ENCODE peak calls at places on chromosome 11, in four cellular contexts. G is mesendoderm, E is IMR-90, O is neuronal stem cell. Q is an unnamed sample.
A peak's percentile ranks its signal among the peaks of the same experiment; 100 is the strongest.

GRCh38 chr11:83087035-83087434 is 15.3 kb upstream of the RAB30 start:
- DNase-seq in O (no peak), E (no peak), G (no peak), Q (no peak)

GRCh38 chr11:95065336-95065735 is 1.4 kb upstream of the SRSF8 start:
- DNase-seq in O (no peak), G (no peak), E (no peak), Q (no peak)

GRCh38 chr11:93737904-93738612 is 3.2 kb downstream of the TAF1D start:
- DNase-seq in G (no peak), O (no peak), E (peak; percentile 18), Q (no peak)

GRCh38 chr11:85903406-85903805 is 48.2 kb downstream of the CCDC83 start:
- DNase-seq in O (no peak), G (peak; percentile 61), E (no peak), Q (no peak)

GRCh38 chr11:96338910-96339703 is 3.9 kb downstream of the MAML2 start:
- DNase-seq in E (peak; percentile 84), O (no peak), G (peak; percentile 52), Q (peak; percentile 36)

GRCh38 chr11:76602431-76602861 is 68.1 kb downstream of the LRRC32 start:
- DNase-seq in G (no peak), O (no peak), E (peak; percentile 53), Q (no peak)

GRCh38 chr11:59263225-59263894 is 50.6 kb upstream of the MPEG1 start:
- DNase-seq in E (no peak), O (peak; percentile 26), G (peak; percentile 64), Q (peak; percentile 79)

GRCh38 chr11:128739589-128739988 is 45.7 kb downstream of the FLI1 start:
- DNase-seq in O (no peak), G (no peak), E (no peak), Q (no peak)

GRCh38 chr11:73274722-73275380 is 2.7 kb downstream of the P2RY6 start:
- DNase-seq in E (no peak), O (no peak), G (no peak), Q (peak; percentile 19)

GRCh38 chr11:75654314-75654713 is 14.5 kb downstream of the MAP6 start:
- DNase-seq in E (peak; percentile 84), O (no peak), G (no peak), Q (no peak)

DNA sequence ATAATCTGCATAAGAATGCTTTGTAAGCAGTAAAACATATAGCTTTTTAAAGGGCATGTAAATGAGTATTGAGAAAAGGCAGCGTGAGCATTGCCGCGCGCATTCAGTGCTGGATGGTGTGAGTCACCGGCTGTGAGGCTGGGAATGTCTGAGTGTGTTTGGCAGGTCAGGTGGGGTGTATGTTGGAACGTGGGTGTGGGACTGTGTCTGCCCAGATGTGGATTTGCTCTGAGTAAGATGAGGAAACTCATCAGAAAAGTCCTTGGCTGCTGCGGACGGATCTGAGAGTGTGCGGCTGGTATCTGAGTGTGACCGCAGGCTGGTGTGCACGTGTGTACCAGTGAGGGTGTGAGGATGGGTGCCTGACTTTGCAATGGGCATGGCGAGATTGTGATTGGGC is 66.2 kb upstream of the NECTIN1 start:
- DNase-seq in E (peak; percentile 77), O (no peak), G (peak; percentile 62), Q (no peak)
- H2AK5ac ChIP-seq in E (no peak overlapping the region), O (no peak overlapping the region), G (peak overlapping the region; percentile 40), Q (no peak overlapping the region)

DNA sequence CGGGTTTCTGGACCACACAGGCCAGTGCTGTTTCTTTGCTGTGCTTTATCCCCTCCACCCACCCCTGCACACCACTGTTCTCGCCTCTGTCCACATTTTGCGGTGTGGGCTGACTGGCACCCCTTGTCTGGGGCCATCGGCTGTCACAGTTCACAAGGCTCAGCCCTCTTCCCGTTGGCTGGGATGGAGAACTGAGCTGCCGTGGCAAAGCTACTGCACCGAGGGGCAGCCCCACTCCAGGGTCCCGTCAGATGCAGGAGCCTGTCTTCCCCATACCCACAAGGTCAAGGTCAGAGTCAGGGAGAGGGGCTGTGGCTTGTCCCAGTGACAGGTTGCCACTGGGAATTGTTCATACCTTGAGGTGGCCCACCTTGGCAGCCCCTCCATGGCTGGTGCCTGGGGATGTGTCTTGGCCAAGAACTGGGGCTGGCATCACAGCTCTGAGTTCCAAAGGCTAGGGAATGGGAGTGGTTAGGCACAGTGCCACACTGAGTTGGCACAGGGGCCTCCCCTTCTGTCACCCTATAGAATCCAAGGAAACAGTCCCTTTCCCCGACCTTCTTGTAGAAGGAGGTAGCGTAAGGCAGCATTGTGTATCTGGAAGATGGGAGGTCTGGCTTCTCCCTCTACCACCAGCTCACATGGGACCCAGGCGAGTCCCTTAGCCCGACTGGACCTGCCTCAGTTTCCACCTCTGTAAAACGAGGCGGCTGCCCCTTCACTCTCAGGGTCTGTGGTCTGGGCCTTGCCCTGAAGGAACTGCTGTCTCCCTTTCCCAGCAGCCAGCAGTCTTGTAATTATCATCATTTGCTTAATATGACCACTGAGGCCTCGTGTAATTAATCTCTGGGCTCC is 3.4 kb downstream of the GRK2 start:
- DNase-seq in O (no peak), E (no peak), G (no peak), Q (no peak)
- H2BK15ac ChIP-seq in O (peak overlapping the region; percentile 79), E (no peak overlapping the region), G (no peak overlapping the region), Q (no peak overlapping the region)

DNA sequence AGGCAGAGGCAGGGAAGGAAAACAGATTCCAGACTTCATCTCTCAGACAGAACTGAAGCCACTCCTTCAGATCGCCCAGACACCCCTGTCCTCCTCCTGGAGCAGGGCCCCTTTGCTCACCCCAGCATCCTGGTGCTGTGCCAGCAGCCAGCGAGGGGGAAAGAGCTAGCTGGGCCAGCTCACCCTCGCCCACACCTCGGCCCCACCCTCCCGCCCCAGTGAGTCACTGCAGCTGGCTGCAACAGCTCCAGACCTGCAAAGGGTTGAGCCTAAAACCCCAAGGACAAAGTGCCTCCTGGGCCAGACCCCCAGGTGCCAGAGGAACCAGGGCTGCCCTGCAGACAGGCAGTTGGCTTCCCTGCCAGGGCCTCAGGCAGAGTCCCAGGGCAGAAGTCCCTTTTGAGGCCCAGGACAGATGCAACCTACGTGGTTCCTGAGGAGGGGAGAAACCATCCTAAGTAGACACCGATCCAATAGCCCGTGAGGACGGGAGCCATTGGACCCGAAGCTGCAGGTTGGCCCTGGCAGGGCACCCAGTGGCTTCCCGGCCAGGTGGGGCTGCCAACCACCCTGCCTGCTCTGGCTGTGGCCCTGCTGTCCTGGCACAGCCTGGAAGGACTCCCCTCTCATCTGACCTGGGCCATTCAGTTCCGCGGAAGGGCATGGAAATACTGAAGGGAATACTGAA is 7.2 kb downstream of the AHNAK start:
- DNase-seq in O (no peak), G (no peak), E (peak; percentile 93), Q (no peak)
- H2AK5ac ChIP-seq in O (no peak overlapping the region), G (no peak overlapping the region), E (peak overlapping the region; percentile 45), Q (no peak overlapping the region)

GRCh38 chr11:61950035-61950547 is at the start of gene BEST1:
- DNase-seq in G (no peak), O (no peak), E (no peak), Q (no peak)
- H2BK15ac ChIP-seq in G (no peak within 1 kb of the TSS), O (no peak within 1 kb of the TSS), E (peak within 1 kb of the TSS; percentile 61), Q (no peak within 1 kb of the TSS)

DNA sequence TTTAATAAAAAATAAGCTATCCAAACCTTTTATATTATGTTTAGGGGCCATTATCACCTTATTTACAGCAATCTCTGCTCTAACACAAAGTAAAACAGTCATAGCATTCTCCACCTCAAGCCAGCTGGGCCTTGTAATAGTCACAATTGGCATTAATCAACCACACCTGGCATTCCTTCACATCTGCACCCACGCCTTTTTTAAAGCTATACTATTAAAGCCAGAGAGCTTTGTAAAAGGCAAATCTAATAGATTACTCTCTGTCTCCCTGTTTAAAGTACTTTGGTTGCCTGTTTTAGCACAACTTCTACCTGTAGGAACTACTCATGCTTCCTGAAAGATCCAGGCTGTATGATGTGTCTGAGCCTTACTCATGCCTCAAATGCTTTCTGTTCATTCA is 113.1 kb downstream of the CSNK2A3 start:
- DNase-seq in O (no peak), G (no peak), E (no peak), Q (no peak)
- H2AK5ac ChIP-seq in O (no peak overlapping the region), G (peak overlapping the region; percentile 25), E (no peak overlapping the region), Q (no peak overlapping the region)

GRCh38 chr11:118572914-118573550 is 823 bp downstream of the ARCN1 start:
- DNase-seq in E (peak; percentile 75), G (peak; percentile 48), O (peak; percentile 11), Q (no peak)

GRCh38 chr11:118569670-118570069 is 2.5 kb upstream of the ARCN1 start:
- DNase-seq in G (no peak), O (no peak), E (no peak), Q (no peak)

GRCh38 chr11:118570787-118571186 is 1.4 kb upstream of the ARCN1 start:
- DNase-seq in E (no peak), G (no peak), O (no peak), Q (no peak)

GRCh38 chr11:118574636-118575035 is 2.4 kb downstream of the ARCN1 start:
- DNase-seq in E (no peak), O (no peak), G (no peak), Q (no peak)

DNA sequence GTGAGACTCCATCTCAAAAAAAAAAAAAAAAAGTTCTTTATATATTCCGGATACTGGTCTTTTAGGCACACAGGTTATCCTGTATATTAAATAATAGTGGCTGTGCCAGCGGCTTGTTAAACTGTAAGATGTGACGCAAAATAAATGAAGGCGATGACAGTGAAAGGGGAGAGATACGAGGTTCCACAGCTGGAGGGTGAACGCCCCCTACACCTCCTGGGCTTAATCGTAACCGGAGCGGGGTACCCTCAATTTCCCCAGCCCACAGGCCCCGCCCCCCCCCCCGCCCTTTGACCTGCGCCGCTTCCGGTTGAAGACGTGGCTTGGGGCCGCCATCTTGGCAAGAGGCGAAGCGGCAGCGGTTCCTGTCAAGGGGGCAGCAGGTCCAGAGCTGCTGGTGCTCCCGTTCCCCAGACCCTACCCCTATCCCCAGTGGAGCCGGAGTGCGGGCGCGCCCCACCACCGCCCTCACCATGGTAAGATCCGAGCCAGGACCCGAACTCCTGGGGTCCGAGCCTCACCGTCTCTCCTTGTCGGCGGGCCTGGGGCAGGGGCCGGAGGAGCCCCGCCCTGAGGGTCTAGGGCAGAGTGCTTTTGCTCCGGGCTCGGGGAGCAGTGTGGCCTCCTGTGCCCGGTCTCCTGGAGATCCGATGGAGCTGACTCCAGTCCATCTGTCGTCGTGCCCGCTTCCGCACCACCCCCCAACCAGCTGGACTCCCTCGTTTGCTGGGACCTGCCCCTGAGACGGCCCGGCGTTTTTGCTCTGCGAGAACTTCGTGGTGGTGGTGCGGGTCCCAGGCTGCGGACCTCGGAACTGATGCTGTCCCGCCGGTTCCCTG is at the start of gene ARCN1:
- DNase-seq in G (peak; percentile 91), O (peak; percentile 79), E (peak; percentile 73), Q (peak; percentile 91)
- H2BK15ac ChIP-seq in G (no peak within 1 kb of the TSS), O (peak within 1 kb of the TSS; percentile 73), E (peak within 1 kb of the TSS; percentile 81), Q (no peak within 1 kb of the TSS)

DNA sequence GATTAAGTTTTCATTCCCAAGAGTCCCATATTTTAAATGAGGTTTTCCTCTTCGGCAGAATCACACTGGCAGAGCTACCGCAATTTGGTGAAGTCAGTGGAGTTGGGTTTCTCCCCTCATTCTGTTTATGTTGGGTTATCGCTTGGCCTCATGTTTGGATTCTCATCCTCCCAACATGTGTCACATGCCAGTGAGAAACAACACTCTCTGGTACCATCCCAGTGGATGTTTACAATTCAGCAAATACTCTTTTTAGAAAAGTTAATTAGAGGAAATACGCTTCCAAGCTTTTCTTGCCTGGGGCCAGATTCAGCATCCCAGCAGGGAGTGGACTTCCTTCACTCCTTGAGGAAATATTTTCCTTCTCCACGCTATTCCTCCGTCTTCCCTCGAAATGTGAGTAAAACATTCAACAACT is 2.1 kb downstream of the PAMR1 start:
- DNase-seq in E (peak; percentile 62), O (no peak), G (no peak), Q (no peak)
- H2AK5ac ChIP-seq in E (peak overlapping the region; percentile 57), O (no peak overlapping the region), G (no peak overlapping the region), Q (no peak overlapping the region)

GRCh38 chr11:827861-828167 is at the start of gene CRACR2B:
- DNase-seq in E (no peak), O (no peak), G (no peak), Q (no peak)

GRCh38 chr11:828501-829115 is 889 bp downstream of the CRACR2B start:
- DNase-seq in E (no peak), O (no peak), G (no peak), Q (no peak)

GRCh38 chr11:825366-826231 is 2.1 kb upstream of the CRACR2B start:
- DNase-seq in O (no peak), E (no peak), G (no peak), Q (no peak)

GRCh38 chr11:826836-827145 is 928 bp upstream of the CRACR2B start:
- DNase-seq in O (no peak), G (no peak), E (no peak), Q (no peak)

GRCh38 chr11:827146-827860 is 416 bp upstream of the CRACR2B start:
- DNase-seq in E (no peak), O (no peak), G (peak; percentile 60), Q (peak; percentile 80)
- H2BK15ac ChIP-seq in E (no peak overlapping the region), O (peak overlapping the region; percentile 69), G (no peak overlapping the region), Q (no peak overlapping the region)

Q was measured in H9.